ENCODE peak calls at places on chromosomes 16 and 17, in seven cellular contexts. U, K, B, F, N, G and Z are unnamed samples.

GRCh38 chr16:88452485-88453216 is 429 bp upstream of the ZFPM1 start:
- DNase-seq in U (peak; percentile 62), K (peak; percentile 98), B (peak; percentile 97), F (peak; percentile 98), N (peak; percentile 99), G (peak; percentile 98), Z (peak; percentile 76)

GRCh38 chr16:57098188-57098841 is 5.9 kb downstream of the CPNE2 start:
- DNase-seq in U (no peak), K (no peak), B (no peak), F (no peak), N (no peak), G (no peak), Z (no peak)

GRCh38 chr16:27242398-27242797 is 26.2 kb downstream of the NSMCE1 start:
- DNase-seq in U (no peak), K (no peak), B (no peak), F (no peak), N (no peak), G (no peak), Z (no peak)

GRCh38 chr17:76585649-76586593 is at the start of gene ST6GALNAC2:
- DNase-seq in U (no peak), K (no peak), B (peak; percentile 92), F (peak; percentile 89), N (peak; percentile 55), G (peak; percentile 53), Z (peak; percentile 91)

GRCh38 chr17:12070561-12070960 is 49.9 kb downstream of the MAP2K4 start:
- DNase-seq in U (peak; percentile 43), K (no peak), B (no peak), F (no peak), N (no peak), G (no peak), Z (no peak)

GRCh38 chr17:82548681-82549303 is 29.3 kb downstream of the FOXK2 start:
- DNase-seq in U (no peak), K (no peak), B (no peak), F (no peak), N (peak; percentile 3), G (no peak), Z (no peak)

GRCh38 chr17:77287432-77288068 is 146.8 kb downstream of the SEC14L1 start:
- DNase-seq in U (peak; percentile 47), K (no peak), B (peak; percentile 99), F (peak; percentile 73), N (no peak), G (no peak), Z (peak; percentile 57)

GRCh38 chr17:28384281-28385036 is 13.0 kb downstream of the SARM1 start:
- DNase-seq in U (no peak), K (peak; percentile 44), B (no peak), F (peak; percentile 77), N (peak; percentile 37), G (peak; percentile 80), Z (peak; percentile 56)

GRCh38 chr17:72632026-72632684 is 460.3 kb downstream of the SLC39A11 start:
- DNase-seq in U (no peak), K (no peak), B (peak; percentile 59), F (no peak), N (no peak), G (no peak), Z (no peak)

GRCh38 chr17:13981881-13982280 is 87.4 kb upstream of the COX10 start:
- DNase-seq in U (no peak), K (no peak), B (no peak), F (no peak), N (no peak), G (no peak), Z (peak; percentile 53)